ENCODE peak calls at places on chromosome 15, in four cellular contexts. J is body of pancreas, M is suprapubic skin, V is H1. Z is an unnamed sample. For H3K36me3, the result is how much of the 10 kb centered on the place peaks cover.

GRCh38 chr15:48722764-48723661 is 77.5 kb upstream of the FBN1 start:
- DNase-seq in J (no peak), M (no peak), V (no peak), Z (peak)

GRCh38 chr15:26729030-26729429 is 43.8 kb downstream of the GABRB3 start:
- DNase-seq in J (no peak), M (no peak), V (no peak), Z (no peak)

GRCh38 chr15:48367483-48367882 is 36.3 kb downstream of the DUT start:
- DNase-seq in J (no peak), M (no peak), V (no peak), Z (no peak)

GRCh38 chr15:26712350-26712749 is 60.5 kb downstream of the GABRB3 start:
- DNase-seq in J (no peak), M (no peak), V (no peak), Z (no peak)

GRCh38 chr15:27170866-27171265 is 199.9 kb downstream of the GABRG3 start:
- DNase-seq in J (no peak), M (no peak), V (no peak), Z (no peak)

GRCh38 chr15:56286213-56286612 is 42.5 kb upstream of the RFX7 start:
- DNase-seq in J (no peak), M (no peak), V (no peak), Z (no peak)

GRCh38 chr15:62360286-62360685 is 195.2 kb upstream of the C2CD4B start:
- DNase-seq in J (peak), M (no peak), V (no peak), Z (peak)

GRCh38 chr15:28219116-28219515 is 102.9 kb downstream of the HERC2 start:
- DNase-seq in J (no peak), M (no peak), V (no peak), Z (no peak)

GRCh38 chr15:50702762-50703334 is 16.3 kb upstream of the TRPM7 start:
- DNase-seq in J (no peak), M (no peak), V (no peak), Z (no peak)

GRCh38 chr15:89104172-89104564 is 15.9 kb downstream of the ABHD2 start:
- DNase-seq in J (no peak), M (no peak), V (no peak), Z (peak)

GRCh38 chr15:90126457-90127435 is 24.5 kb upstream of the IDH2 start:
- DNase-seq in J (peak), M (no peak), V (no peak), Z (no peak)

GRCh38 chr15:65377976-65378366 is at the start of gene IGDCC3:
- DNase-seq in J (no peak), M (no peak), V (no peak), Z (no peak)

GRCh38 chr15:34078900-34079299 is 22.8 kb downstream of the EMC7 start:
- DNase-seq in J (no peak), M (no peak), V (no peak), Z (no peak)

GRCh38 chr15:78850926-78851600 is 21.6 kb upstream of the MORF4L1 start:
- DNase-seq in J (no peak), M (no peak), V (no peak), Z (no peak)

GRCh38 chr15:77611767-77612166 is 20.9 kb downstream of the LINGO1 start:
- DNase-seq in J (peak), M (no peak), V (no peak), Z (no peak)

GRCh38 chr15:58758141-58758540 is 8.6 kb upstream of the ADAM10 start:
- DNase-seq in J (no peak), M (no peak), V (no peak), Z (no peak)

GRCh38 chr15:70234256-70234965 is 136.7 kb upstream of the TLE3 start:
- DNase-seq in J (no peak), M (no peak), V (no peak), Z (no peak)

GRCh38 chr15:48559270-48559669 is 86.2 kb downstream of the FBN1 start:
- DNase-seq in J (no peak), M (no peak), V (no peak), Z (peak)

GRCh38 chr15:81071130-81071529 is 62.9 kb upstream of the CFAP161 start:
- DNase-seq in J (no peak), M (no peak), V (no peak), Z (no peak)

GRCh38 chr15:62539236-62539635 is 374.2 kb upstream of the C2CD4B start:
- DNase-seq in J (no peak), M (no peak), V (no peak), Z (no peak)

GRCh38 chr15:77617507-77618285 is 15.0 kb downstream of the LINGO1 start:
- DNase-seq in J (no peak), M (no peak), V (no peak), Z (no peak)

GRCh38 chr15:31077181-31077580 is 24.3 kb downstream of the TRPM1 start:
- DNase-seq in J (no peak), M (no peak), V (no peak), Z (no peak)

GRCh38 chr15:77634266-77634962 is 1.7 kb upstream of the LINGO1 start:
- DNase-seq in J (peak), M (no peak), V (no peak), Z (peak)

GRCh38 chr15:101288905-101289513 is 6.0 kb downstream of the SNRPA1 start:
- DNase-seq in J (no peak), M (no peak), V (no peak), Z (no peak)
- H3K36me3 ChIP-seq in J (under half), M (half or more), V (under half), Z (under half)

GRCh38 chr15:73594109-73594508 is 39.1 kb downstream of the NPTN start:
- DNase-seq in J (no peak), M (no peak), V (no peak), Z (no peak)

GRCh38 chr15:73597036-73597638 is 36.1 kb downstream of the NPTN start:
- DNase-seq in J (no peak), M (no peak), V (no peak), Z (no peak)

GRCh38 chr15:73598540-73599195 is 34.5 kb downstream of the NPTN start:
- DNase-seq in J (no peak), M (no peak), V (no peak), Z (no peak)

GRCh38 chr15:73593278-73594074 is 39.7 kb downstream of the NPTN start:
- DNase-seq in J (peak), M (no peak), V (no peak), Z (no peak)

DNA sequence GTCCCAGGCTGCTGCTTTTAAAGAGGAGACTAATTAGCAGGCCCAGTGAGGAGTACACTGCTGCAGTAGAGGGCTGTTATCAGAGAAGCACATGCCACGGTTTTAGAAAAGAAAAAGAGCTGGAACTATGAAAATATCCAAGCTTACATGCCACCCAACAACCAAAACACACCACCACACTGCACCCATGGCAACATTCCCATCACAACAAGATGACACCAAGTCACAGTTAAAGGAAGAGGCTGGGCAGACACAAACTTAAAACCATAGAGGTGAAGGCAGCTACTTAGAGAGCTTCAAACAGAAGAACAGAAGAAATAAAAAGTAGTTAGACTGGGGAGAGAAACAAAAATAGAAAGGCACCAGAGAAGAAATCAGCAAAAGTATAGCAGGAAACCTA is 37.0 kb downstream of the NPTN start:
- DNase-seq in J (no peak), M (no peak), V (no peak), Z (no peak)
- TF ChIP-seq CTCF in J (no peak), M (no peak), V (no peak), Z (no peak)

GRCh38 chr15:99487337-99487730 is 78.5 kb upstream of the MEF2A start:
- DNase-seq in J (no peak), M (peak), V (no peak), Z (no peak)
- H3K27ac ChIP-seq in J (no peak), M (peak), V (no peak), Z (no peak)

GRCh38 chr15:55250392-55250791 is 39.2 kb downstream of the RAB27A start:
- DNase-seq in J (no peak), M (no peak), V (no peak), Z (no peak)
- H3K36me3 ChIP-seq in J (under half), M (under half), V (under half), Z (under half)

DNA sequence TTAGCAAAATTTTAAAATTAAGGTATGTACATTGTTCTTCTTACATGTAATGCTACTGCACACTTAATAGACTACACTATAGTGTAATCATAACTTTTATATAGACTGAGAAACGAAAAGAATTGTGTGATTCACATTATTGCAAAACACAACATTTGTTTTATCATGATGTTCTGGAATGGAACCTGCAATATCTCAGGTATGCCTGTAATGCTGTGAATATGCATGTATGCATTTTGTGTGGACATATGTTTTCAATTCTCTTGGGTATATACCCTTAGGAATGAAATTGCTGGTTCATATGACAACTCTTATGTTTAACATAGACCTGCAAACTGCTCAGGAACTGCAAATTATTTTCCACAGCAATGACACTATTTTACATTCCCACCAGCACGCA is 38.6 kb upstream of the TJP1 start:
- DNase-seq in J (no peak), M (no peak), V (no peak), Z (no peak)
- TF ChIP-seq CTCF in J (no peak), M (no peak), V (no peak), Z (no peak)

DNA sequence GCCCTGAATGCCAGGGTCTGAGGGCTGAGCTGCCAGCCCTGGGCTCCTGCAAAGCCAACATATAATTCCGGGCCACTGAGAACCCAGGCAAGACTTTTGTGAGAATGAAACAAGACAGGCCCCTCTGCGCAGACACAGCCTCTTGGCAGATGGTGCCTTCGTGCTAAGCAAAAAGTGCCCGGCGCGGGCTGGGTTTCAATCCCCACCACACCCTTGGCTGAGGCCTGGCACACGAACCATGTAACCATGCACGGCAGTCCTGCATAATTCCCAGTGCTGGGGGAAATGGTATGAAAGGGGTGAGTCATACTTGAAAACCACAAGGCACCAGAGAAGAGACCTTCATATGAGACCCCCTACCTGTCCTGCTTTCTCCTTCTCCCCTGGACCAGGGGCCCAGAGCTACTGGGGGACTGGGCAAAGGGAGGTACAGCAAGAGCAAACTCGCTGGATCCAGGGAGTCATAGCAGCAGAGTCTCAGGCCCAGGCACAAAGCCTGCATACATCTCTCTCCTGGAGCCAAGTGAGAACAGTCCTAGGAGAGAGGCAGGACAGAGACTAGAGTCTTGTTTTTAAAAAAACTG is 26.0 kb upstream of the LOXL1 start:
- DNase-seq in J (no peak), M (peak), V (no peak), Z (no peak)
- H3K27ac ChIP-seq in J (no peak), M (no peak), V (no peak), Z (no peak)

GRCh38 chr15:63724760-63725159 is 109.0 kb downstream of the HERC1 start:
- DNase-seq in J (no peak), M (no peak), V (no peak), Z (no peak)

GRCh38 chr15:63719281-63719680 is 114.5 kb downstream of the HERC1 start:
- DNase-seq in J (peak), M (no peak), V (no peak), Z (peak)

GRCh38 chr15:63726491-63726890 is 107.3 kb downstream of the HERC1 start:
- DNase-seq in J (no peak), M (no peak), V (no peak), Z (no peak)

GRCh38 chr15:63718590-63719035 is 115.1 kb downstream of the HERC1 start:
- DNase-seq in J (no peak), M (no peak), V (no peak), Z (no peak)

GRCh38 chr15:63722144-63722543 is 111.6 kb downstream of the HERC1 start:
- DNase-seq in J (no peak), M (no peak), V (no peak), Z (no peak)
- H3K36me3 ChIP-seq in J (under half), M (under half), V (under half), Z (under half)

DNA sequence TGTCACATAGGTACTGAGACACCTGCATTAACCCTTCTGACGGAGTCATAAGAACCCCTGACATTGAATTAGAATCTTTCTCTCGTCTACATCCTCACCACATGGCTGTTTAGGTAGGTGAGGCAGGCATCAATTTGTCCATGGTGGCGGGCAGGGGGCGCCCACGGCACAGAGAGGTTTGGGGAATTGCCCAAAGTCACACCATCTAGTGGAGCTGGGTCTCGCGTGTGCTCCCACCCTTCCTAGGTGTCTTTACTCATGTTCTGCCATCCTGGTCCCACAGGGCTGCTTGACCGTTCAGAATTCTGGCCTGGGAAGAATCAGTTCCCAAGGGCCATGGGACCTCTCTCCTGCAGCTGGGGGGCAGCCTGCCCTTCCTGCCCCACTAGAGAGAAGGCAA is 14.7 kb upstream of the DLL4 start:
- DNase-seq in J (no peak), M (no peak), V (no peak), Z (no peak)
- TF ChIP-seq CTCF in J (no peak), M (no peak), V (peak), Z (no peak)